ENCODE peak calls at places on chromosomes 12 and 14, in six cellular contexts. T, R, I, V, U and Z are unnamed samples.

GRCh38 chr14:54529811-54530210 is 20.1 kb downstream of the CGRRF1 start:
- DNase-seq in T (no peak), U (no peak), V (peak; percentile 59), I (no peak), R (no peak), Z (no peak)

GRCh38 chr12:55729592-55730446 is 1.0 kb upstream of the CD63 start:
- DNase-seq in R (peak; percentile 96), T (peak; percentile 84), V (peak; percentile 98), U (peak; percentile 97), I (peak; percentile 93), Z (peak; percentile 93)

GRCh38 chr12:74111688-74112360 is 425.8 kb upstream of the ATXN7L3B start:
- DNase-seq in V (no peak), I (no peak), U (no peak), R (no peak), T (peak; percentile 4), Z (no peak)

GRCh38 chr12:108430245-108430644 is 84.8 kb upstream of the FICD start:
- DNase-seq in R (no peak), I (no peak), V (peak; percentile 34), T (no peak), U (no peak), Z (no peak)

GRCh38 chr12:30835216-30835615 is 80.5 kb upstream of the CAPRIN2 start:
- DNase-seq in U (no peak), T (no peak), V (no peak), R (no peak), I (no peak), Z (no peak)

GRCh38 chr14:100975668-100976067 is 72.1 kb upstream of the RTL1 start:
- DNase-seq in T (no peak), R (no peak), I (no peak), U (no peak), V (no peak), Z (no peak)

GRCh38 chr12:22856120-22856699 is 231.2 kb downstream of the ETNK1 start:
- DNase-seq in U (no peak), I (no peak), T (no peak), R (no peak), V (peak; percentile 53), Z (no peak)

GRCh38 chr14:103638594-103638993 is 9.6 kb downstream of the KLC1 start:
- DNase-seq in R (no peak), I (no peak), U (no peak), V (no peak), T (no peak), Z (no peak)

GRCh38 chr12:44127966-44128365 is 292.1 kb downstream of the TMEM117 start:
- DNase-seq in I (no peak), V (no peak), R (no peak), T (no peak), U (no peak), Z (no peak)

GRCh38 chr12:96585977-96586376 is 96.6 kb downstream of the CFAP54 start:
- DNase-seq in V (no peak), T (no peak), I (no peak), R (no peak), U (no peak), Z (no peak)

GRCh38 chr14:64821651-64822050 is 58.1 kb downstream of the SPTB start:
- DNase-seq in I (no peak), T (no peak), U (no peak), R (no peak), V (no peak), Z (no peak)

GRCh38 chr12:54475542-54475941 is 2.1 kb upstream of the GTSF1 start:
- DNase-seq in V (peak; percentile 68), R (no peak), U (no peak), T (no peak), I (no peak), Z (no peak)

GRCh38 chr12:60345442-60345841 is 749.6 kb downstream of the SLC16A7 start:
- DNase-seq in R (no peak), T (no peak), V (no peak), U (no peak), I (no peak), Z (no peak)

GRCh38 chr14:68547305-68548193 is 245.3 kb downstream of the ZFP36L1 start:
- DNase-seq in V (peak; percentile 92), U (peak; percentile 76), R (peak; percentile 89), I (peak; percentile 65), T (no peak), Z (no peak)

GRCh38 chr12:42336286-42336685 is 10.3 kb downstream of the PPHLN1 start:
- DNase-seq in T (no peak), R (no peak), U (no peak), I (no peak), V (no peak), Z (no peak)

GRCh38 chr14:91866511-91867295 is 633 bp downstream of the TC2N start:
- DNase-seq in I (no peak), R (no peak), V (no peak), U (no peak), T (no peak), Z (no peak)

GRCh38 chr12:116642101-116642500 is 82.9 kb downstream of the MAP1LC3B2 start:
- DNase-seq in R (no peak), V (no peak), T (no peak), U (no peak), I (no peak), Z (no peak)

GRCh38 chr12:100955139-100955538 is 160.6 kb downstream of the ANO4 start:
- DNase-seq in T (no peak), U (no peak), V (peak; percentile 72), I (no peak), R (no peak), Z (no peak)

GRCh38 chr12:127548123-127548553 is 718.8 kb upstream of the TMEM132C start:
- DNase-seq in R (no peak), I (no peak), V (no peak), U (no peak), T (no peak), Z (no peak)

GRCh38 chr12:48003226-48004038 is 844 bp downstream of the COL2A1 start:
- DNase-seq in V (peak; percentile 12), I (peak; percentile 39), U (peak; percentile 46), T (no peak), R (no peak), Z (no peak)

GRCh38 chr12:122182887-122183587 is at the start of gene LRRC43:
- DNase-seq in R (no peak), I (peak; percentile 66), T (peak; percentile 25), V (peak; percentile 45), U (peak; percentile 78), Z (peak; percentile 62)

GRCh38 chr12:113727651-113728061 is 238.5 kb downstream of the RBM19 start:
- DNase-seq in U (no peak), R (no peak), I (no peak), T (no peak), V (no peak), Z (no peak)
- H3K4me1 ChIP-seq in U (no peaks in the 10 kb centered on the region), R (no peaks in the 10 kb centered on the region), I (no peaks in the 10 kb centered on the region), T (no peaks in the 10 kb centered on the region), V (no peaks in the 10 kb centered on the region), Z (no peaks in the 10 kb centered on the region)

DNA sequence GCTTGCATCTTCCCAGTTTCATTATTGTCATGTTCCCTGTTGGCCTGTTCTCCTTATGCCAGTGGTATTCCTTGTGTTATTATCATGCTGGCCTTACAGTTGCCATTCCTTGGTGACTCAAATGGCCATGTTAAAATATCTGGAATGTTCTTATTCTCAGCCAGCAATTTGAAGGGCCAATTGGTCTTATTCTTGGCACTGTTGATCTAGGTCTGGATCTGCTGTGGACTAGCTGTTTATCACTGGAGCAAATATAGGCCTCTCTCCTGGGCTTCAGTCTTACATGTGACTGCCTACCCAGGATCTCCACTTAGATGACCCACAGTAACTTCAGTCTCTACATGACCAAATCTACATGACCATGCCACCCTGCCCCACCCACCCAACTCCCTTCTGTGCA is 5.4 kb downstream of the CIPC start:
- DNase-seq in I (no peak), T (no peak), R (no peak), U (no peak), V (no peak), Z (no peak)
- H3K4me1 ChIP-seq in I (no peaks in the 10 kb centered on the region), T (peaks cover 7% of the 10 kb centered on the region), R (peaks cover 83% of the 10 kb centered on the region), U (peaks cover 22% of the 10 kb centered on the region), V (peaks cover 41% of the 10 kb centered on the region), Z (peaks cover 41% of the 10 kb centered on the region)

DNA sequence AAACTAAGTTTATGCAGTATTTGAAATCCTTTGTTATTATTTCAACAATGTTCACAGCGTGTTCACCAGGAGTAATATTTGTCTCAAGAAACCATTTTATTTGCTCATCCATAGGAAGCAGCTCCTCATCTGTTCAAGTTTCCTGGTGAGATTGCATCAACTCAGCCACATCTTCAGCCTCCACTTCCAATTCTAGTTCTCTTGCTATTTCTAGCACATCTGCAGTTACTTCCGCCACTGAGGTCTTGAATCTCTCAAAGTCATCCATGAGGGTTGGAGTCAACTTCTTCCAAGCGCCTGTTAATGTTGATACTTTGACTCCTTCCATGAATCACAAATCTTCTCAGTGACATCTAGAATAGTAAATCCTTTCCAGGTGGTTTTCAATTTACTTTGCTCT is 18.0 kb downstream of the CLEC9A start:
- DNase-seq in T (no peak), U (no peak), V (no peak), R (no peak), I (no peak), Z (no peak)
- H3K4me1 ChIP-seq in T (no peaks in the 10 kb centered on the region), U (no peaks in the 10 kb centered on the region), V (no peaks in the 10 kb centered on the region), R (no peaks in the 10 kb centered on the region), I (no peaks in the 10 kb centered on the region), Z (no peaks in the 10 kb centered on the region)

GRCh38 chr14:104974665-104975390 is 3.3 kb downstream of the AHNAK2 start:
- DNase-seq in U (peak; percentile 71), R (no peak), T (no peak), I (no peak), V (no peak), Z (no peak)
- H3K4me1 ChIP-seq in U (peaks cover 5% of the 10 kb centered on the region), R (peaks cover 93% of the 10 kb centered on the region), T (peaks cover 25% of the 10 kb centered on the region), I (peaks cover 6% of the 10 kb centered on the region), V (peaks cover 4% of the 10 kb centered on the region), Z (peaks cover 53% of the 10 kb centered on the region)

GRCh38 chr14:69713976-69714716 is 52.8 kb upstream of the SRSF5 start:
- DNase-seq in U (no peak), T (no peak), R (no peak), I (peak; percentile 45), V (no peak), Z (no peak)
- H3K4me1 ChIP-seq in U (peaks cover 25% of the 10 kb centered on the region), T (peaks cover 24% of the 10 kb centered on the region), R (peaks cover 60% of the 10 kb centered on the region), I (peaks cover 6% of the 10 kb centered on the region), V (peaks cover 37% of the 10 kb centered on the region), Z (peaks cover 36% of the 10 kb centered on the region)

GRCh38 chr14:74518221-74518620 is 24.7 kb downstream of the ISCA2 start:
- DNase-seq in V (no peak), T (no peak), U (peak; percentile 34), I (no peak), R (no peak), Z (peak; percentile 5)

GRCh38 chr14:74517731-74518130 is 24.2 kb downstream of the ISCA2 start:
- DNase-seq in I (no peak), R (no peak), V (no peak), U (peak; percentile 25), T (no peak), Z (no peak)

GRCh38 chr14:74516451-74517155 is 23.0 kb downstream of the ISCA2 start:
- DNase-seq in U (peak; percentile 53), T (no peak), V (no peak), I (no peak), R (no peak), Z (no peak)

GRCh38 chr14:74514471-74514932 is 20.9 kb downstream of the ISCA2 start:
- DNase-seq in V (peak; percentile 78), I (no peak), U (peak; percentile 64), T (no peak), R (peak; percentile 55), Z (peak; percentile 24)

GRCh38 chr14:74515891-74516412 is 22.4 kb downstream of the ISCA2 start:
- DNase-seq in V (no peak), R (no peak), U (peak; percentile 19), T (no peak), I (no peak), Z (peak; percentile 16)
- H3K4me1 ChIP-seq in V (peaks cover 4% of the 10 kb centered on the region), R (peaks cover 35% of the 10 kb centered on the region), U (no peaks in the 10 kb centered on the region), T (no peaks in the 10 kb centered on the region), I (no peaks in the 10 kb centered on the region), Z (no peaks in the 10 kb centered on the region)

GRCh38 chr12:69247253-69248018 is 8.1 kb downstream of the CPSF6 start:
- DNase-seq in I (no peak), V (peak; percentile 9), R (no peak), T (no peak), U (no peak), Z (no peak)
- H3K4me1 ChIP-seq in I (no peaks in the 10 kb centered on the region), V (peaks cover 26% of the 10 kb centered on the region), R (peaks cover 30% of the 10 kb centered on the region), T (peaks cover 18% of the 10 kb centered on the region), U (no peaks in the 10 kb centered on the region), Z (peaks cover 27% of the 10 kb centered on the region)